ENCODE peak calls at places on chromosomes 1 and 21, in seven cellular contexts. S, O, J, F, A, T and Q are unnamed samples.

GRCh38 chr1:897176-897575 is 26.5 kb upstream of the SAMD11 start:
- DNase-seq in S (no peak), O (no peak), J (no peak), F (no peak), A (no peak), T (peak; percentile 0), Q (no peak)

GRCh38 chr21:39314155-39315027 is 959 bp upstream of the BRWD1 start:
- DNase-seq in S (peak; percentile 75), O (peak; percentile 23), J (no peak), F (peak; percentile 44), A (no peak), T (peak; percentile 76), Q (peak; percentile 10)

GRCh38 chr1:21255284-21255942 is 34.9 kb downstream of the ECE1 start:
- DNase-seq in S (peak; percentile 82), O (peak; percentile 79), J (peak; percentile 89), F (peak; percentile 81), A (peak; percentile 75), T (peak; percentile 84), Q (peak; percentile 82)

GRCh38 chr1:150577557-150578277 is 1.7 kb downstream of the MCL1 start:
- DNase-seq in S (no peak), O (no peak), J (peak; percentile 71), F (no peak), A (no peak), T (peak; percentile 44), Q (peak; percentile 70)

GRCh38 chr1:1943834-1944570 is 24.9 kb upstream of the TMEM52 start:
- DNase-seq in S (peak; percentile 56), O (peak; percentile 79), J (peak; percentile 55), F (peak; percentile 47), A (peak; percentile 42), T (peak; percentile 27), Q (peak; percentile 65)

GRCh38 chr1:16900771-16901170 is 5.0 kb downstream of the RNU1-2 start:
- DNase-seq in S (no peak), O (no peak), J (peak; percentile 60), F (no peak), A (no peak), T (no peak), Q (no peak)

GRCh38 chr21:43308101-43308500 is 118.8 kb downstream of the SIK1 start:
- DNase-seq in S (no peak), O (no peak), J (no peak), F (no peak), A (no peak), T (no peak), Q (no peak)

GRCh38 chr1:151858030-151858746 is 4.7 kb upstream of the THEM5 start:
- DNase-seq in S (no peak), O (no peak), J (no peak), F (no peak), A (no peak), T (no peak), Q (no peak)

GRCh38 chr1:155192346-155193274 is 15.1 kb downstream of the THBS3 start:
- DNase-seq in S (no peak), O (no peak), J (peak; percentile 90), F (peak; percentile 57), A (no peak), T (no peak), Q (no peak)

GRCh38 chr1:174114788-174115448 is 44.4 kb upstream of the RABGAP1L start:
- DNase-seq in S (peak; percentile 8), O (no peak), J (peak; percentile 52), F (peak; percentile 6), A (peak; percentile 68), T (peak; percentile 64), Q (no peak)

GRCh38 chr1:166920561-166921475 is 44.8 kb upstream of the TADA1 start:
- DNase-seq in S (peak; percentile 16), O (peak; percentile 19), J (no peak), F (no peak), A (no peak), T (no peak), Q (no peak)

GRCh38 chr1:109239580-109240068 is 9.7 kb upstream of the CELSR2 start:
- DNase-seq in S (peak; percentile 48), O (no peak), J (peak; percentile 26), F (peak; percentile 33), A (peak; percentile 29), T (peak; percentile 51), Q (no peak)

GRCh38 chr1:25174363-25174729 is 58.0 kb downstream of the SYF2 start:
- DNase-seq in S (no peak), O (no peak), J (peak; percentile 13), F (no peak), A (no peak), T (no peak), Q (no peak)

GRCh38 chr1:233730809-233731208 is 116.9 kb downstream of the KCNK1 start:
- DNase-seq in S (no peak), O (no peak), J (no peak), F (no peak), A (peak; percentile 5), T (no peak), Q (no peak)

GRCh38 chr1:16237343-16237830 is 404 bp upstream of the CPLANE2 start:
- DNase-seq in S (no peak), O (no peak), J (no peak), F (no peak), A (no peak), T (no peak), Q (no peak)

GRCh38 chr1:245086389-245086969 is 68.3 kb upstream of the KIF26B start:
- DNase-seq in S (no peak), O (no peak), J (no peak), F (no peak), A (no peak), T (no peak), Q (no peak)

GRCh38 chr1:47183308-47184089 is 6.3 kb downstream of the PDZK1IP1 start:
- DNase-seq in S (no peak), O (no peak), J (no peak), F (no peak), A (no peak), T (no peak), Q (no peak)

GRCh38 chr1:57845041-57845440 is 421.2 kb upstream of the DAB1 start:
- DNase-seq in S (no peak), O (no peak), J (no peak), F (no peak), A (no peak), T (no peak), Q (no peak)

GRCh38 chr21:34552324-34553198 is 40.6 kb upstream of the KCNE1 start:
- DNase-seq in S (no peak), O (no peak), J (no peak), F (no peak), A (no peak), T (no peak), Q (no peak)

GRCh38 chr1:227778401-227778947 is 37.0 kb upstream of the PRSS38 start:
- DNase-seq in S (no peak), O (no peak), J (no peak), F (no peak), A (no peak), T (no peak), Q (no peak)

GRCh38 chr1:25484096-25484495 is 53.4 kb downstream of the MACO1 start:
- DNase-seq in S (no peak), O (no peak), J (peak; percentile 22), F (no peak), A (no peak), T (no peak), Q (no peak)

GRCh38 chr1:63878914-63879313 is 105.1 kb downstream of the ROR1 start:
- DNase-seq in S (no peak), O (no peak), J (no peak), F (no peak), A (no peak), T (no peak), Q (no peak)